ENCODE peak calls at places on chromosomes 6 and 20, in seven cellular contexts. One of them, this sample, is unnamed.

GRCh38 chr6:142907017-142907470 is 37.9 kb downstream of the HIVEP2 start:
- DNase-seq in iPS-NIHi11: no peak
- DNase-seq in KBM-7: no peak
- DNase-seq in globus pallidus: no peak
- DNase-seq in NAMALWA: peak
- DNase-seq in cerebellum: no peak
- DNase-seq in GF-D8: no peak
- DNase-seq in this sample: no peak

GRCh38 chr6:166592818-166593217 is 6.3 kb upstream of the RAMACL start:
- DNase-seq in iPS-NIHi11: no peak
- DNase-seq in KBM-7: no peak
- DNase-seq in globus pallidus: no peak
- DNase-seq in NAMALWA: no peak
- DNase-seq in cerebellum: no peak
- DNase-seq in GF-D8: no peak
- DNase-seq in this sample: no peak

GRCh38 chr20:5580940-5581708 is 169.1 kb upstream of the SHLD1 start:
- DNase-seq in iPS-NIHi11: no peak
- DNase-seq in KBM-7: no peak
- DNase-seq in globus pallidus: no peak
- DNase-seq in NAMALWA: no peak
- DNase-seq in cerebellum: no peak
- DNase-seq in GF-D8: no peak
- DNase-seq in this sample: no peak

GRCh38 chr20:6705106-6705766 is 62.2 kb upstream of the BMP2 start:
- DNase-seq in iPS-NIHi11: no peak
- DNase-seq in KBM-7: no peak
- DNase-seq in globus pallidus: no peak
- DNase-seq in NAMALWA: no peak
- DNase-seq in cerebellum: no peak
- DNase-seq in GF-D8: no peak
- DNase-seq in this sample: no peak

GRCh38 chr20:5844063-5844681 is 94.0 kb downstream of the SHLD1 start:
- DNase-seq in iPS-NIHi11: no peak
- DNase-seq in KBM-7: peak
- DNase-seq in globus pallidus: no peak
- DNase-seq in NAMALWA: no peak
- DNase-seq in cerebellum: no peak
- DNase-seq in GF-D8: no peak
- DNase-seq in this sample: no peak

GRCh38 chr6:45569210-45569945 is 191.6 kb upstream of the SUPT3H start:
- DNase-seq in iPS-NIHi11: no peak
- DNase-seq in KBM-7: no peak
- DNase-seq in globus pallidus: peak
- DNase-seq in NAMALWA: no peak
- DNase-seq in cerebellum: no peak
- DNase-seq in GF-D8: no peak
- DNase-seq in this sample: no peak

GRCh38 chr20:41229259-41229658 is 88.3 kb downstream of the ZHX3 start:
- DNase-seq in iPS-NIHi11: no peak
- DNase-seq in KBM-7: no peak
- DNase-seq in globus pallidus: no peak
- DNase-seq in NAMALWA: no peak
- DNase-seq in cerebellum: no peak
- DNase-seq in GF-D8: no peak
- DNase-seq in this sample: no peak

GRCh38 chr6:163930012-163930411 is 515.5 kb downstream of the QKI start:
- DNase-seq in iPS-NIHi11: no peak
- DNase-seq in KBM-7: no peak
- DNase-seq in globus pallidus: no peak
- DNase-seq in NAMALWA: no peak
- DNase-seq in cerebellum: no peak
- DNase-seq in GF-D8: no peak
- DNase-seq in this sample: no peak

GRCh38 chr6:62441182-62441581 is 155.2 kb upstream of the KHDRBS2 start:
- DNase-seq in iPS-NIHi11: no peak
- DNase-seq in KBM-7: no peak
- DNase-seq in globus pallidus: no peak
- DNase-seq in NAMALWA: no peak
- DNase-seq in cerebellum: no peak
- DNase-seq in GF-D8: no peak
- DNase-seq in this sample: no peak

GRCh38 chr6:2085657-2086056 is 159.7 kb downstream of the GMDS start:
- DNase-seq in iPS-NIHi11: no peak
- DNase-seq in KBM-7: no peak
- DNase-seq in globus pallidus: no peak
- DNase-seq in NAMALWA: no peak
- DNase-seq in cerebellum: no peak
- DNase-seq in GF-D8: no peak
- DNase-seq in this sample: no peak

GRCh38 chr6:33247977-33248642 is 23.6 kb downstream of the VPS52 start:
- DNase-seq in iPS-NIHi11: peak
- DNase-seq in KBM-7: peak
- DNase-seq in globus pallidus: peak
- DNase-seq in NAMALWA: peak
- DNase-seq in cerebellum: peak
- DNase-seq in GF-D8: peak
- DNase-seq in this sample: peak

GRCh38 chr6:126664271-126664670 is 324.4 kb downstream of the CENPW start:
- DNase-seq in iPS-NIHi11: no peak
- DNase-seq in KBM-7: no peak
- DNase-seq in globus pallidus: no peak
- DNase-seq in NAMALWA: no peak
- DNase-seq in cerebellum: no peak
- DNase-seq in GF-D8: no peak
- DNase-seq in this sample: no peak

GRCh38 chr20:8534368-8534767 is 402.3 kb downstream of the PLCB1 start:
- DNase-seq in iPS-NIHi11: peak
- DNase-seq in KBM-7: no peak
- DNase-seq in globus pallidus: no peak
- DNase-seq in NAMALWA: no peak
- DNase-seq in cerebellum: peak
- DNase-seq in GF-D8: no peak
- DNase-seq in this sample: no peak

GRCh38 chr6:31717499-31718222 is 2.5 kb downstream of the LY6G6D start:
- DNase-seq in iPS-NIHi11: peak
- DNase-seq in KBM-7: no peak
- DNase-seq in globus pallidus: no peak
- DNase-seq in NAMALWA: no peak
- DNase-seq in cerebellum: no peak
- DNase-seq in GF-D8: no peak
- DNase-seq in this sample: no peak

GRCh38 chr6:64838726-64839125 is 868.3 kb downstream of the EYS start:
- DNase-seq in iPS-NIHi11: no peak
- DNase-seq in KBM-7: peak
- DNase-seq in globus pallidus: no peak
- DNase-seq in NAMALWA: no peak
- DNase-seq in cerebellum: no peak
- DNase-seq in GF-D8: no peak
- DNase-seq in this sample: no peak

GRCh38 chr6:97958143-97958542 is 675.1 kb upstream of the MMS22L start:
- DNase-seq in iPS-NIHi11: peak
- DNase-seq in KBM-7: no peak
- DNase-seq in globus pallidus: no peak
- DNase-seq in NAMALWA: no peak
- DNase-seq in cerebellum: no peak
- DNase-seq in GF-D8: no peak
- DNase-seq in this sample: no peak

GRCh38 chr20:45320948-45321595 is 13.0 kb upstream of the MATN4 start:
- DNase-seq in iPS-NIHi11: no peak
- DNase-seq in KBM-7: peak
- DNase-seq in globus pallidus: no peak
- DNase-seq in NAMALWA: peak
- DNase-seq in cerebellum: no peak
- DNase-seq in GF-D8: peak
- DNase-seq in this sample: no peak

GRCh38 chr20:43711098-43711654 is 15.6 kb downstream of the GTSF1L start:
- DNase-seq in iPS-NIHi11: no peak
- DNase-seq in KBM-7: no peak
- DNase-seq in globus pallidus: no peak
- DNase-seq in NAMALWA: no peak
- DNase-seq in cerebellum: no peak
- DNase-seq in GF-D8: no peak
- DNase-seq in this sample: no peak

GRCh38 chr6:79821859-79822258 is 125.5 kb downstream of the ELOVL4 start:
- DNase-seq in iPS-NIHi11: no peak
- DNase-seq in KBM-7: no peak
- DNase-seq in globus pallidus: no peak
- DNase-seq in NAMALWA: no peak
- DNase-seq in cerebellum: no peak
- DNase-seq in GF-D8: no peak
- DNase-seq in this sample: no peak

GRCh38 chr6:142902636-142903053 is 42.3 kb downstream of the HIVEP2 start:
- DNase-seq in iPS-NIHi11: no peak
- DNase-seq in KBM-7: peak
- DNase-seq in globus pallidus: peak
- DNase-seq in NAMALWA: peak
- DNase-seq in cerebellum: no peak
- DNase-seq in GF-D8: peak
- DNase-seq in this sample: no peak

GRCh38 chr20:57995381-57995977 is 233.0 kb downstream of the ANKRD60 start:
- DNase-seq in iPS-NIHi11: no peak
- DNase-seq in KBM-7: no peak
- DNase-seq in globus pallidus: no peak
- DNase-seq in NAMALWA: no peak
- DNase-seq in cerebellum: no peak
- DNase-seq in GF-D8: no peak
- DNase-seq in this sample: no peak